ENCODE peak calls at places on chromosomes 1 and 21, in five cellular contexts. R is kidney; H is mammary epithelial cell; A is CD4-positive, alpha-beta memory T cell; F is body of pancreas. P is an unnamed sample.

GRCh38 chr1:215718888-215719287 is 151.8 kb downstream of the KCTD3 start:
- DNase-seq in F (no peak), R (no peak), H (no peak), A (no peak), P (no peak)

GRCh38 chr1:41516168-41516961 is 31.9 kb upstream of the EDN2 start:
- DNase-seq in H (peak), R (peak), F (peak), A (peak), P (peak)

GRCh38 chr1:147494998-147495580 is 46.2 kb upstream of the BCL9 start:
- DNase-seq in F (peak), R (peak), H (peak), A (peak), P (peak)

GRCh38 chr1:46819335-46819734 is 20.5 kb downstream of the CYP4B1 start:
- DNase-seq in A (no peak), H (no peak), F (no peak), R (no peak), P (no peak)

GRCh38 chr1:29636936-29637335 is 400.6 kb downstream of the PTPRU start:
- DNase-seq in R (no peak), F (no peak), H (no peak), A (no peak), P (no peak)

GRCh38 chr1:233478611-233479010 is 135.3 kb upstream of the KCNK1 start:
- DNase-seq in R (no peak), F (peak), H (no peak), A (no peak), P (no peak)

GRCh38 chr1:66751160-66751559 is 1.1 kb upstream of the DYNLT5 start:
- DNase-seq in A (no peak), H (no peak), R (no peak), F (no peak), P (no peak)

GRCh38 chr1:55727010-55727409 is 511.8 kb upstream of the USP24 start:
- DNase-seq in F (no peak), R (no peak), A (no peak), H (peak), P (peak)

GRCh38 chr21:16389622-16390021 is 659.8 kb downstream of the USP25 start:
- DNase-seq in H (no peak), A (no peak), R (no peak), F (no peak), P (no peak)

GRCh38 chr1:241413386-241413785 is 56.4 kb upstream of the RGS7 start:
- DNase-seq in R (no peak), A (no peak), H (peak), F (no peak), P (peak)

GRCh38 chr1:231871471-231871870 is 244.9 kb downstream of the DISC1 start:
- DNase-seq in A (no peak), F (no peak), H (no peak), R (no peak), P (no peak)

GRCh38 chr1:53246261-53247134 is 8.2 kb upstream of the MAGOH start:
- DNase-seq in A (no peak), F (no peak), H (no peak), R (no peak), P (no peak)

GRCh38 chr1:230425252-230426061 is 675 bp downstream of the PGBD5 start:
- DNase-seq in H (no peak), R (no peak), F (peak), A (no peak), P (peak)

GRCh38 chr1:213123087-213123486 is 72.0 kb downstream of the RPS6KC1 start:
- DNase-seq in A (no peak), R (no peak), H (no peak), F (no peak), P (no peak)

GRCh38 chr1:228161866-228162265 is 3.7 kb upstream of the IBA57 start:
- DNase-seq in A (no peak), R (peak), F (no peak), H (no peak), P (no peak)

GRCh38 chr1:210598135-210598652 is 269.5 kb downstream of the HHAT start:
- DNase-seq in R (peak), A (no peak), H (peak), F (peak), P (no peak)

GRCh38 chr1:156075775-156076204 is 6.5 kb downstream of the MEX3A start:
- DNase-seq in R (no peak), F (no peak), H (no peak), A (no peak), P (no peak)
- H3K4me3 ChIP-seq in R (peak), F (no peak), H (no peak), A (no peak), P (no peak)

GRCh38 chr1:39490596-39491145 is 765 bp upstream of the BMP8A start:
- DNase-seq in R (peak), F (peak), H (peak), A (peak), P (no peak)
- H3K4me3 ChIP-seq in R (no peak), F (peak), H (peak), A (peak), P (peak)

DNA sequence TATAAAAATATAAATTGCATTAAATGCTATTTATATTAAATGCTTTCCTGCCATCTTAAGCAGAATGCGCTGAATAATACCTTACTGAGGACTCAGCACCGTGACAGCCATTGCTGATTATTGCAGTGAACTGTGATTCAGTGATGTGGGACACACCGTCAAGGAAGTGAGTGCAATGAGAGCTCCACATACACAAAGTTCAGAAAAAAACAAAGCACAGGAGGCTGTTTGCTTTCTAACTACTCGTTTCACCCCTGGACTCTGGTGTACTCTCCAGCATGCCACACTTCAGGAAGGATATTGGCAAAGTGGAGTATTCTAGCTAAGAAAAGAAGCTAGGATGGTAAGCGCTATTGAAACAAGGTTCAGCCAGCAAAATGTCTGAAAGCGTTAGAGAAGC is 57.4 kb upstream of the CXADR start:
- DNase-seq in F (no peak), A (no peak), H (no peak), R (no peak), P (no peak)
- H3K4me3 ChIP-seq in F (no peak), A (no peak), H (no peak), R (no peak), P (no peak)

DNA sequence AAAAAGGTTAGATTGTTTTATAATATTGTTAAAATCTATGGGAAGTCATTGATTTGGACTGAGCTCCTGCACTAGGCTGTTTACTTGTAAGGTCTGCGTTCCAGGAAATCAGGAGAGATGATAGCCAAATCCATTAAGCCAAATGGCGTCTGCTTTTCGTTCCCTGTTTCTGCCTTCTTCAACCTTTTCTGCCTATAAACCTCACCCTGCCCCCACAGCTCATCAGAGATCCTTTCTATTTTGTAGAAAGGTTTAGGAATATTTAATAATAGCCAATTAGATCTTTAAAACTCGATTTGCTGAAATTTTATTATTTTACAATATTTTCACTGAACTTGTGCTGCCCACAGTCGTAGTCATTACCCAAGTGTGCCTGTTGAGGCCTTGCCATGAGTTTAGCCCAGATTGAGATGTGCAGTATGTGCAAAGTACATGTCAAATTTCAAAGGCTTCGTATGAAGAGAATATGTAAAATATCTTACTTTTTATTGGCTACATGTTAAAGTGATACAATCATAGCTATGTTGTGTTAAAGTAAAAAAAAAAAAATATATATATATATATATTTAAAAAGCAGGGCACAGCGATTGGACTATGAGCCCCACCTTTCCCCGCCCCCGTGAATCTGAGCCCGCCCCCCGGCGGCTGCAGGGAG is 444 bp upstream of the IARS2 start:
- DNase-seq in H (no peak), F (no peak), A (no peak), R (no peak), P (peak)
- H3K4me3 ChIP-seq in H (no peak), F (no peak), A (no peak), R (peak), P (peak)

GRCh38 chr1:200319143-200319542 is 90.7 kb downstream of the ZNF281 start:
- DNase-seq in H (peak), R (no peak), F (no peak), A (no peak), P (no peak)
- H3K4me3 ChIP-seq in H (no peak), R (no peak), F (no peak), A (no peak), P (no peak)

P was measured in cardiac muscle cell.